ENCODE peak calls at places on chromosomes 4 and X, in five cellular contexts. E is cardiac muscle cell, U is IMR-90, D is tibial nerve, P is upper lobe of right lung. Q is an unnamed sample.

GRCh38 chr4:139154134-139154421 is 22.9 kb downstream of the ELF2 start:
- DNase-seq in E (no peak), P (no peak), U (no peak), D (no peak), Q (no peak)

GRCh38 chr4:67751260-67751659 is 2.9 kb downstream of the GNRHR start:
- DNase-seq in D (no peak), P (no peak), E (no peak), U (peak; percentile 51), Q (no peak)

GRCh38 chrX:38882894-38883620 is 81.8 kb downstream of the MID1IP1 start:
- DNase-seq in E (no peak), U (peak; percentile 90), D (no peak), P (no peak), Q (no peak)

GRCh38 chrX:143437439-143437838 is 79.8 kb downstream of the SPANXN3 start:
- DNase-seq in P (no peak), U (no peak), D (no peak), E (peak; percentile 46), Q (no peak)

GRCh38 chr4:2962099-2962455 is 1.1 kb downstream of the NOP14 start:
- DNase-seq in D (no peak), U (no peak), E (no peak), P (no peak), Q (no peak)

GRCh38 chrX:119343856-119344255 is 55.3 kb upstream of the SLC25A43 start:
- DNase-seq in D (no peak), E (no peak), P (no peak), U (no peak), Q (no peak)

GRCh38 chrX:38627683-38628082 is 66.3 kb downstream of the TSPAN7 start:
- DNase-seq in P (no peak), E (no peak), U (peak; percentile 8), D (no peak), Q (no peak)

GRCh38 chrX:118221257-118221656 is 104.6 kb upstream of the KLHL13 start:
- DNase-seq in D (no peak), U (no peak), P (no peak), E (no peak), Q (no peak)

GRCh38 chr4:148057425-148058020 is 325.6 kb downstream of the ARHGAP10 start:
- DNase-seq in U (no peak), E (no peak), P (no peak), D (no peak), Q (no peak)

GRCh38 chrX:39764441-39764914 is 333.3 kb downstream of the BCOR start:
- DNase-seq in U (peak; percentile 34), D (no peak), E (no peak), P (no peak), Q (no peak)

GRCh38 chr4:8167291-8167690 is 8.7 kb upstream of the ABLIM2 start:
- DNase-seq in U (no peak), P (no peak), D (no peak), E (no peak), Q (no peak)

GRCh38 chrX:10567136-10567535 is 53.2 kb downstream of the MID1 start:
- DNase-seq in D (no peak), U (no peak), E (no peak), P (no peak), Q (no peak)
- H3K4me1 ChIP-seq in D (no peaks in the 10 kb centered on the region), U (peaks cover 15% of the 10 kb centered on the region), E (peaks cover 7% of the 10 kb centered on the region), P (no peaks in the 10 kb centered on the region), Q (no peaks in the 10 kb centered on the region)

GRCh38 chrX:153884136-153885076 is 1.6 kb downstream of the L1CAM start:
- DNase-seq in P (no peak), D (no peak), U (no peak), E (no peak), Q (no peak)
- H3K27me3 ChIP-seq in P (peaks cover 12% of the 10 kb centered on the region), D (no peaks in the 10 kb centered on the region), U (peaks cover 68% of the 10 kb centered on the region), E (peaks cover 32% of the 10 kb centered on the region), Q (peaks cover 36% of the 10 kb centered on the region)

DNA sequence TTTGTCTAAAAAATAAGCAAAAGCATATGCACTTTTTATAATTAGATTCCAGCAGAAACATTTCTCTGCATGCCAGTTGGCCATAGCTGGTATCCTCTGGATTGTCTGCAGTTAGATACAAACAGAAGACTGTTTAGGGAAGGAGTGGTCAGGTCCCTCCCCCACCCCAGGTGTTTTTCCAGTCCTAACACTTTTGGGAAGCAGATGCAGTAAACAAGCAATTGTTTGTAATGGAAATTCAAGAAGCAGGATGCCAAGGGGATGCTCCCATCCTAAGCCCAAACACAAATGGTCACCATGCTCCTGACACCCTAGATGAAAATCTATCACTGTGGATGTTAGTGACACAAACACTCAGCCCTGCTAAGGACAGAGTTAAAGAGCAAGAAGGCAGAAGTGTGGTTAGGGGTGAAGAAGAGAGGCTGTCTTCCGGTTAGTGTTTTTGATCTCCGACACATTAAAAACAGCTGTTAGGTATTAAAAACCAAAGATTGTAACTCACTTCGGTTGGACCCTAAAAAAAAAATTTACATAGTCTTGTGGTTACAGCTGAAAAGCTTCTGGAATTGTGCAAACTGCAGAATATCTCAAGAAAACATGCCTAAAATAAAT is 7.9 kb downstream of the LEF1 start:
- DNase-seq in U (no peak), P (no peak), E (no peak), D (no peak), Q (no peak)
- H3K4me1 ChIP-seq in U (no peaks in the 10 kb centered on the region), P (no peaks in the 10 kb centered on the region), E (peaks cover 26% of the 10 kb centered on the region), D (no peaks in the 10 kb centered on the region), Q (no peaks in the 10 kb centered on the region)

GRCh38 chrX:139079789-139080188 is 368.3 kb upstream of the FGF13 start:
- DNase-seq in P (no peak), E (no peak), U (no peak), D (no peak), Q (no peak)

GRCh38 chrX:139085404-139085803 is 373.9 kb upstream of the FGF13 start:
- DNase-seq in E (no peak), D (no peak), U (no peak), P (no peak), Q (no peak)

GRCh38 chrX:139078761-139079160 is 367.2 kb upstream of the FGF13 start:
- DNase-seq in P (no peak), E (no peak), D (no peak), U (no peak), Q (no peak)

GRCh38 chrX:139083191-139083590 is 371.7 kb upstream of the FGF13 start:
- DNase-seq in U (no peak), P (no peak), E (no peak), D (no peak), Q (no peak)

GRCh38 chrX:139081965-139082364 is 370.4 kb upstream of the FGF13 start:
- DNase-seq in U (no peak), D (no peak), E (peak; percentile 20), P (no peak), Q (no peak)
- H3K27me3 ChIP-seq in U (no peaks in the 10 kb centered on the region), D (no peaks in the 10 kb centered on the region), E (no peaks in the 10 kb centered on the region), P (no peaks in the 10 kb centered on the region), Q (no peaks in the 10 kb centered on the region)

DNA sequence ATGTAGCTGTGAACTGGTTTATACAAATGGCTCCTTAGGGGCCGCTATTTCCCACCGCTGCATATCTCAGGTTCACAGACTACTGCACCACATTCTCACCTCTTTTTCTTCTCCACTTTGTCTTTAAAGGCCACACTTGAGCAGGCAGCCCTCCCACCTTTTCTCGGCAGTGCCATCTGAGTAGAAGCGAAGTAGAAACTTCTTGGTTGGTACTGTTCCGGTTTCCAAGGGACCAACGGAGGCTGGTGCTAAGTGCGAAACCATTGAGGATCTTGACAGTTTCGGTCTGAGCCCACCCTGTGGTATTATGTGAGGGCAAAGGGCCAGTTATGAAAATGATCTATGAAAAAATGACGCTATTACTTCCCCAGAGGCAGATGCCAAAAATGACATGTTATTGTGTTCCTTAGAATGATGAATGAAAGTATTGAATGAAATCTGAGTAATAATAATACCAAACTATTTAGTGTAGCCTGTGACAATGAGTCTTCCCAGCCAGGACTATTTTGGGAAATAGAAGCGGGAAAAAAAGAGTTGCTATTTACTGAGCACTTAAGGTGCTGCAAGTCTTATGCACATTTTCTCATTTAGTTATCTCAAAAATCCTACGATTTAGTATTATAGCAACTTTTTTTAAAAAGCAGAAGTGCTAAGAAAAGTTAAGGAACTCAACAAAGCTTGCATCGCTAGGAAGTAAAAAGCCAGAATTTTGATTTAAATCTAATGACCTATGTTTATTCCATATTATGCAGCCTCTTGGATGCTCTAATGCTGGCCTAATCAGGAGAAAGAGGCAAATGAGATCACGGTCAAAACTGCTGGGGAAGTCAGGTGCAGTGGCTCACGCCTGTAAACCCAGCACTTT is 29.6 kb upstream of the CHRNA9 start:
- DNase-seq in E (no peak), D (no peak), U (no peak), P (no peak), Q (no peak)
- H3K4me1 ChIP-seq in E (no peaks in the 10 kb centered on the region), D (peaks cover 47% of the 10 kb centered on the region), U (no peaks in the 10 kb centered on the region), P (peaks cover 11% of the 10 kb centered on the region), Q (no peaks in the 10 kb centered on the region)

GRCh38 chrX:72100051-72100755 is 31.5 kb downstream of the RTL5 start:
- DNase-seq in D (no peak), U (no peak), E (no peak), P (no peak), Q (no peak)
- H3K27me3 ChIP-seq in D (no peaks in the 10 kb centered on the region), U (peaks cover 55% of the 10 kb centered on the region), E (no peaks in the 10 kb centered on the region), P (no peaks in the 10 kb centered on the region), Q (no peaks in the 10 kb centered on the region)

DNA sequence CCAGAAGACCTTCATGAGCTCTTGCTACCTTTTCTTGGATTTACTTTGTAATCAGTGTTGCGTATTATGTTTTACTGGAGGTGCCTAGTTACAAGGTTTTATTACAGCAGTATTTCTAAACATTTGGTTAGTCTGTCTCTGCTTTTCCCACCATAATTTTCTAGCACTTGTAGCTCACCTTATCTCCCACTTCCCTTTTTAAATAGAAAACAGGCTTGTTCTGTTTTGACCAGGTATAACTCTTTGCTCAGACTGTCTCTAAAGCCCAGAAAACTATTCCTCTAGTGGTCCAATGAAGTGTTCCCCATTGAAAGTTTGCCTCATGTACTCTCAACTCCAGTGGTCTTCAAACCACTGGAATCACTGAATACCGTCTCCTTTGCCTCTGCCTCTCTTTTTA is 43.9 kb downstream of the AFF1 start:
- DNase-seq in D (no peak), U (no peak), P (no peak), E (no peak), Q (no peak)
- H3K4me1 ChIP-seq in D (no peaks in the 10 kb centered on the region), U (no peaks in the 10 kb centered on the region), P (peaks cover 5% of the 10 kb centered on the region), E (peaks cover 3% of the 10 kb centered on the region), Q (no peaks in the 10 kb centered on the region)

DNA sequence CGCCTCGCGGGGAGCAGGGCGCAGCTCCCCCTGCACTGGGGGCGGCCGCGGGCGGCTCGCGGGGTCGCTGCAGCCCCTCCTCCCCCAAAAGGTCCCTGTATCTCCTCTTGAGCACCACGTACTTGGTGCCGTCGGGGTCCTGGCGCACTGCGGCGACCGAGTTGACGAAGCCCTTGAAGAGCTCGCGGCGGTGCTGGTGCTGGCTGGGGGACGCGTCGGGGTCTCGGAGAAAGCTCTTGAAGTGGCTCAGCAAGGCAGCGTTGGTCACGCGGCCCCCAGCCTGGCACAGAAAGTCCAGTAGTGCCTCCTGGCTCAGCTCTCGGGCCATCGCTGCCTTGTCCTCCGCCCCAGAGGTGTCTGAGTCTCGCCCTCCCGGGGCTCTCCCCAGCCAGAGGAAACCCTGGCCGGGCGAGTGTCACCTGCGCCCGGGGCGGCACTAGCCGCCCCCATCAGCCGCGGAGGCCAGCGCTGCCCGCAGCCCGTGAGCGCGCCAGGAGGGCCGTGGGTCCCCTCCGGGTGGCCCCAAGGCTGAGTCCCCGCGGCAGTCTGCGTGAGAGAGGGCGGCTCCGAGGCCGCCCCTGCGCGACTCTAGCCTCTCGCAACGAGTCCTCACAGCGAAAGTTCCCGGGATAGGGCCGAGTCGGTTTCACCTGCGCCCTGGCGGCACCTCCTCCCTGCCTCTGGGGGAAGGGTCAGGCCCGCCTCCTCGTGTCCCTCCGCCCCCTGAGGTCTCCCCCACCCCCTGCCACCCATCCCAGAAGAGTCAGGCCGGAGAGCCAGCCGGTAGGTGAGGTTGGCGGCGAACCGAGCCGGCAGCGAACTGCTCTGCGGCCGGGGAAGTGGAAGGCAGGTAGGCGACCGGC is at the start of gene SOWAHB:
- DNase-seq in D (no peak), U (no peak), E (peak; percentile 46), P (peak; percentile 93), Q (no peak)
- H3K27me3 ChIP-seq in D (no peaks in the 10 kb centered on the region), U (peaks cover 44% of the 10 kb centered on the region), E (peaks cover 90% of the 10 kb centered on the region), P (peaks cover 21% of the 10 kb centered on the region), Q (no peaks in the 10 kb centered on the region)

GRCh38 chr4:80486603-80487002 is 151.1 kb downstream of the CFAP299 start:
- DNase-seq in E (no peak), U (no peak), D (no peak), P (no peak), Q (no peak)
- H3K4me1 ChIP-seq in E (no peaks in the 10 kb centered on the region), U (no peaks in the 10 kb centered on the region), D (no peaks in the 10 kb centered on the region), P (no peaks in the 10 kb centered on the region), Q (no peaks in the 10 kb centered on the region)